ENCODE peak calls at places on chromosomes 3 and 15, in nine cellular contexts. B, I, D, P, Z, A, S, C and Y are unnamed samples.

GRCh38 chr3:44648564-44649229 is at the start of gene ZNF35:
- DNase-seq in B (peak), I (peak), D (peak), P (peak), Z (peak), A (peak), S (peak), C (peak), Y (peak)

GRCh38 chr3:30581982-30582381 is 24.4 kb upstream of the TGFBR2 start:
- DNase-seq in B (no peak), I (no peak), D (no peak), P (no peak), Z (no peak), A (no peak), S (no peak), C (no peak), Y (no peak)

GRCh38 chr3:136787226-136787793 is 31.6 kb upstream of the SLC35G2 start:
- DNase-seq in B (peak), I (peak), D (no peak), P (peak), Z (no peak), A (no peak), S (no peak), C (no peak), Y (peak)

GRCh38 chr3:106067711-106068110 is 198.9 kb upstream of the CBLB start:
- DNase-seq in B (no peak), I (no peak), D (no peak), P (no peak), Z (no peak), A (no peak), S (no peak), C (no peak), Y (no peak)

GRCh38 chr15:74276560-74276959 is 40.4 kb downstream of the CCDC33 start:
- DNase-seq in B (no peak), I (no peak), D (no peak), P (no peak), Z (no peak), A (no peak), S (no peak), C (no peak), Y (no peak)

GRCh38 chr3:106913111-106913698 is 464.0 kb upstream of the CCDC54 start:
- DNase-seq in B (no peak), I (peak), D (no peak), P (no peak), Z (peak), A (no peak), S (peak), C (peak), Y (no peak)

GRCh38 chr3:131361464-131362421 is 19.8 kb upstream of the NUDT16 start:
- DNase-seq in B (peak), I (peak), D (peak), P (peak), Z (peak), A (peak), S (peak), C (peak), Y (peak)

GRCh38 chr15:75817151-75817935 is 25.9 kb upstream of the UBE2Q2 start:
- DNase-seq in B (no peak), I (peak), D (no peak), P (no peak), Z (no peak), A (no peak), S (no peak), C (no peak), Y (no peak)

GRCh38 chr15:68524753-68525584 is 53.8 kb upstream of the CORO2B start:
- DNase-seq in B (no peak), I (peak), D (no peak), P (no peak), Z (no peak), A (no peak), S (no peak), C (no peak), Y (no peak)

GRCh38 chr3:117837391-117837790 is 1127.8 kb downstream of the TUSC7 start:
- DNase-seq in B (no peak), I (no peak), D (no peak), P (no peak), Z (no peak), A (no peak), S (no peak), C (no peak), Y (no peak)

GRCh38 chr3:194877311-194878119 is 191.8 kb downstream of the FAM43A start:
- DNase-seq in B (no peak), I (no peak), D (no peak), P (no peak), Z (no peak), A (no peak), S (no peak), C (peak), Y (peak)

GRCh38 chr15:65916664-65917406 is 47.5 kb downstream of the RAB11A start:
- DNase-seq in B (peak), I (peak), D (no peak), P (peak), Z (peak), A (peak), S (peak), C (peak), Y (peak)

GRCh38 chr3:185059766-185060165 is 93.1 kb downstream of the C3orf70 start:
- DNase-seq in B (no peak), I (no peak), D (no peak), P (no peak), Z (no peak), A (no peak), S (no peak), C (no peak), Y (peak)

GRCh38 chr3:8741581-8742355 is 8.2 kb downstream of the CAV3 start:
- DNase-seq in B (peak), I (peak), D (peak), P (no peak), Z (peak), A (no peak), S (no peak), C (peak), Y (peak)

GRCh38 chr15:86846059-86846458 is 766.4 kb downstream of the AGBL1 start:
- DNase-seq in B (no peak), I (no peak), D (no peak), P (no peak), Z (no peak), A (no peak), S (no peak), C (no peak), Y (no peak)

GRCh38 chr3:14913071-14913925 is 34.1 kb upstream of the NR2C2 start:
- DNase-seq in B (peak), I (no peak), D (no peak), P (peak), Z (no peak), A (no peak), S (no peak), C (no peak), Y (no peak)

GRCh38 chr3:179811321-179812095 is 158.7 kb downstream of the USP13 start:
- DNase-seq in B (peak), I (peak), D (peak), P (peak), Z (peak), A (peak), S (peak), C (no peak), Y (peak)

GRCh38 chr15:76730262-76730661 is 174.9 kb downstream of the SCAPER start:
- DNase-seq in B (no peak), I (peak), D (no peak), P (no peak), Z (no peak), A (no peak), S (no peak), C (no peak), Y (no peak)

GRCh38 chr3:120855665-120856437 is 52.2 kb upstream of the STXBP5L start:
- DNase-seq in B (peak), I (peak), D (no peak), P (no peak), Z (no peak), A (no peak), S (no peak), C (peak), Y (no peak)

GRCh38 chr15:82543155-82543554 is 2.9 kb upstream of the RPS17 start:
- DNase-seq in B (no peak), I (peak), D (no peak), P (no peak), Z (no peak), A (no peak), S (no peak), C (no peak), Y (no peak)

GRCh38 chr3:50132421-50133282 is 22.5 kb upstream of the SEMA3F start:
- DNase-seq in B (no peak), I (no peak), D (no peak), P (no peak), Z (peak), A (no peak), S (no peak), C (no peak), Y (no peak)

GRCh38 chr3:139757448-139758030 is 79.8 kb upstream of the NMNAT3 start:
- DNase-seq in B (no peak), I (no peak), D (no peak), P (no peak), Z (no peak), A (no peak), S (no peak), C (no peak), Y (no peak)

GRCh38 chr15:90665288-90666134 is 51.6 kb upstream of the BLM start:
- DNase-seq in B (peak), I (peak), D (peak), P (peak), Z (peak), A (peak), S (no peak), C (no peak), Y (peak)

GRCh38 chr15:96073908-96074307 is 256.6 kb upstream of the NR2F2 start:
- DNase-seq in B (no peak), I (no peak), D (no peak), P (no peak), Z (no peak), A (no peak), S (no peak), C (no peak), Y (no peak)

GRCh38 chr3:61858054-61858453 is 296.7 kb downstream of the PTPRG start:
- DNase-seq in B (no peak), I (peak), D (peak), P (no peak), Z (no peak), A (no peak), S (no peak), C (no peak), Y (no peak)

GRCh38 chr3:187629711-187630110 is 40.5 kb downstream of the SST start:
- DNase-seq in B (no peak), I (no peak), D (no peak), P (no peak), Z (no peak), A (no peak), S (no peak), C (no peak), Y (no peak)

GRCh38 chr3:156635034-156635433 is 39.4 kb upstream of the TIPARP start:
- DNase-seq in B (no peak), I (no peak), D (no peak), P (no peak), Z (no peak), A (no peak), S (no peak), C (no peak), Y (no peak)

GRCh38 chr3:31364711-31365110 is 168.0 kb upstream of the STT3B start:
- DNase-seq in B (no peak), I (peak), D (no peak), P (no peak), Z (no peak), A (no peak), S (no peak), C (no peak), Y (no peak)

GRCh38 chr3:13045904-13046568 is 27.2 kb downstream of the IQSEC1 start:
- DNase-seq in B (no peak), I (no peak), D (no peak), P (no peak), Z (no peak), A (peak), S (no peak), C (no peak), Y (no peak)

GRCh38 chr3:170081079-170081741 is 43.4 kb downstream of the GPR160 start:
- DNase-seq in B (no peak), I (peak), D (no peak), P (no peak), Z (no peak), A (no peak), S (no peak), C (no peak), Y (no peak)

GRCh38 chr15:77795446-77795845 is 162.7 kb upstream of the LINGO1 start:
- DNase-seq in B (no peak), I (no peak), D (no peak), P (no peak), Z (no peak), A (no peak), S (no peak), C (no peak), Y (no peak)

GRCh38 chr15:100081454-100081853 is 260.3 kb downstream of the ADAMTS17 start:
- DNase-seq in B (no peak), I (no peak), D (no peak), P (no peak), Z (no peak), A (no peak), S (no peak), C (no peak), Y (peak)

GRCh38 chr3:133572158-133573053 is 1.1 kb upstream of the CDV3 start:
- DNase-seq in B (no peak), I (peak), D (no peak), P (no peak), Z (no peak), A (no peak), S (no peak), C (no peak), Y (no peak)

GRCh38 chr3:150385296-150386242 is 22.5 kb upstream of the TSC22D2 start:
- DNase-seq in B (no peak), I (no peak), D (no peak), P (no peak), Z (no peak), A (no peak), S (no peak), C (no peak), Y (no peak)

GRCh38 chr15:89809093-89809786 is 5.4 kb downstream of the ANPEP start:
- DNase-seq in B (no peak), I (peak), D (no peak), P (peak), Z (no peak), A (no peak), S (no peak), C (no peak), Y (peak)

GRCh38 chr3:98985406-98985805 is 83.9 kb upstream of the DCBLD2 start:
- DNase-seq in B (no peak), I (peak), D (no peak), P (no peak), Z (no peak), A (no peak), S (no peak), C (no peak), Y (no peak)
- TF ChIP-seq CTCF in B (no peak), I (peak), D (no peak), P (no peak), Z (no peak), A (no peak), S (no peak), C (no peak), Y (no peak)

GRCh38 chr15:39931615-39932014 is 2.3 kb upstream of the EIF2AK4 start:
- DNase-seq in B (no peak), I (peak), D (no peak), P (no peak), Z (no peak), A (no peak), S (no peak), C (no peak), Y (no peak)
- TF ChIP-seq CTCF in B (no peak), I (peak), D (peak), P (no peak), Z (no peak), A (no peak), S (no peak), C (no peak), Y (peak)

GRCh38 chr15:101152914-101153313 is 98.9 kb downstream of the CHSY1 start:
- DNase-seq in B (no peak), I (no peak), D (no peak), P (no peak), Z (peak), A (no peak), S (peak), C (no peak), Y (no peak)
- TF ChIP-seq CTCF in B (no peak), I (peak), D (peak), P (no peak), Z (peak), A (no peak), S (peak), C (peak), Y (no peak)

DNA sequence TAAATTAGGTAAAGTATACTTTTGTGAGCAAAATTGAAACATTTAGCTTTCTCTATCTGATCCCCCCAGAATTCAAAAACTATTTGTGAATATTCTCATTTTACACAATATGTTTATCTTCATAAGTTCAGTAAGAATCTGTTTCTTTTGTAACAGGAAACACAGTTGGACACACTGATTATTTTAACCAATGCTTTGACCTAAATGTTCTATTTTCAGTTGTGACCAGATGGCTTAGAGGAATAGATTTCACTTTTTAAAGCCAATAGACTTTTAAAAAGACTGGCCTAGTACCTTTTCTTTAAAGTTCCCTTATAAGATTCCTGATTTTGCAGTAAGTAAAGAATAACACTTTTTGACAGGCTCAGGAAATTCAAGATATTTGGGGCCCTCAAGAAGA is 74.0 kb upstream of the STRIT1 start:
- DNase-seq in B (no peak), I (peak), D (no peak), P (no peak), Z (no peak), A (no peak), S (no peak), C (no peak), Y (no peak)
- TF ChIP-seq CTCF in B (no peak), I (no peak), D (no peak), P (no peak), Z (no peak), A (no peak), S (no peak), C (no peak), Y (no peak)

DNA sequence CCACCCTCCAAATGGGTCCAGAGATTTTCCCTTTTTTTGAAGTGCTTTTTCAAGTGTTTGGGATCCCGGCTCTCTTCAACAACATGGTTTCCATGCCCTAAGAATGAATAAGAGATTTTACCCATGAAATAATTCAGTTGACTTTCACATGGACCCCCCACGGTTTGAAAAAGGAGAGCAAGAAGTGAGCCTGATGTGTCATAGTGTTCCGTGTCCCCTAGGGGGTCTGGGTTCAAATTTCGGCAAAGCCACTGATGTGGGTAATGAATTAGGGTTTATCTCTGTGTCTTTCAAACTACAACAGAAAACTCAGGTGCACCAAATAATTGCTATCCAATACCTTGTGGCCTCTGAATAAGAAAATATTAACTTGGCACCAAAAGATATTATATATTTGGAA is 2.9 kb downstream of the BOC start:
- DNase-seq in B (no peak), I (no peak), D (no peak), P (no peak), Z (no peak), A (no peak), S (no peak), C (no peak), Y (no peak)
- TF ChIP-seq CTCF in B (no peak), I (no peak), D (no peak), P (no peak), Z (no peak), A (no peak), S (no peak), C (no peak), Y (no peak)

GRCh38 chr3:103440539-103441113 is 1005.8 kb downstream of the ZPLD1 start:
- DNase-seq in B (no peak), I (peak), D (peak), P (no peak), Z (no peak), A (no peak), S (no peak), C (no peak), Y (no peak)
- TF ChIP-seq CTCF in B (no peak), I (peak), D (peak), P (no peak), Z (no peak), A (peak), S (peak), C (peak), Y (peak)